ENCODE peak calls at places on chromosome 2, in four cellular contexts. One of them, this sample, is unnamed.
A peak's percentile ranks its signal among the peaks of the same experiment; 100 is the strongest.

GRCh38 chr2:240155080-240156025 is 14.9 kb upstream of the OTOS start:
- DNase-seq in HT-29: no peak
- DNase-seq in foreskin keratinocyte: no peak
- DNase-seq in stimulated activated CD8-positive, alpha-beta memory T cell treated with anti-CD3 and anti-CD28 coated beads, Interleukin-4, amount 100 ng/mL, for 1 hour: no peak
- DNase-seq in this sample: no peak

GRCh38 chr2:231191896-231192872 is 6.2 kb upstream of the ARMC9 start:
- DNase-seq in foreskin keratinocyte: no peak
- DNase-seq in stimulated activated CD8-positive, alpha-beta memory T cell treated with anti-CD3 and anti-CD28 coated beads, Interleukin-4, amount 100 ng/mL, for 1 hour: no peak
- DNase-seq in HT-29: peak; percentile 78
- DNase-seq in this sample: no peak

GRCh38 chr2:170779304-170779703 is 9.1 kb downstream of the ERICH2 start:
- DNase-seq in HT-29: no peak
- DNase-seq in stimulated activated CD8-positive, alpha-beta memory T cell treated with anti-CD3 and anti-CD28 coated beads, Interleukin-4, amount 100 ng/mL, for 1 hour: no peak
- DNase-seq in foreskin keratinocyte: no peak
- DNase-seq in this sample: no peak

GRCh38 chr2:127066942-127067341 is 40.0 kb downstream of the BIN1 start:
- DNase-seq in HT-29: no peak
- DNase-seq in foreskin keratinocyte: no peak
- DNase-seq in stimulated activated CD8-positive, alpha-beta memory T cell treated with anti-CD3 and anti-CD28 coated beads, Interleukin-4, amount 100 ng/mL, for 1 hour: no peak
- DNase-seq in this sample: no peak

GRCh38 chr2:241842620-241843211 is 16.0 kb downstream of the PDCD1 start:
- DNase-seq in HT-29: no peak
- DNase-seq in stimulated activated CD8-positive, alpha-beta memory T cell treated with anti-CD3 and anti-CD28 coated beads, Interleukin-4, amount 100 ng/mL, for 1 hour: no peak
- DNase-seq in foreskin keratinocyte: no peak
- DNase-seq in this sample: no peak

GRCh38 chr2:234463626-234464290 is 33.1 kb downstream of the ARL4C start:
- DNase-seq in stimulated activated CD8-positive, alpha-beta memory T cell treated with anti-CD3 and anti-CD28 coated beads, Interleukin-4, amount 100 ng/mL, for 1 hour: no peak
- DNase-seq in HT-29: peak; percentile 72
- DNase-seq in foreskin keratinocyte: peak; percentile 91
- DNase-seq in this sample: peak; percentile 79

GRCh38 chr2:134601266-134601665 is 117.5 kb downstream of the TMEM163 start:
- DNase-seq in HT-29: no peak
- DNase-seq in stimulated activated CD8-positive, alpha-beta memory T cell treated with anti-CD3 and anti-CD28 coated beads, Interleukin-4, amount 100 ng/mL, for 1 hour: no peak
- DNase-seq in foreskin keratinocyte: no peak
- DNase-seq in this sample: no peak

GRCh38 chr2:54394392-54394791 is 61.7 kb upstream of the SPTBN1 start:
- DNase-seq in stimulated activated CD8-positive, alpha-beta memory T cell treated with anti-CD3 and anti-CD28 coated beads, Interleukin-4, amount 100 ng/mL, for 1 hour: no peak
- DNase-seq in foreskin keratinocyte: no peak
- DNase-seq in HT-29: no peak
- DNase-seq in this sample: no peak

GRCh38 chr2:32425719-32426141 is 68.9 kb downstream of the BIRC6 start:
- DNase-seq in stimulated activated CD8-positive, alpha-beta memory T cell treated with anti-CD3 and anti-CD28 coated beads, Interleukin-4, amount 100 ng/mL, for 1 hour: no peak
- DNase-seq in foreskin keratinocyte: no peak
- DNase-seq in HT-29: no peak
- DNase-seq in this sample: no peak

GRCh38 chr2:152890746-152891145 is 172.3 kb downstream of the ARL6IP6 start:
- DNase-seq in HT-29: no peak
- DNase-seq in stimulated activated CD8-positive, alpha-beta memory T cell treated with anti-CD3 and anti-CD28 coated beads, Interleukin-4, amount 100 ng/mL, for 1 hour: no peak
- DNase-seq in foreskin keratinocyte: no peak
- DNase-seq in this sample: no peak

GRCh38 chr2:148475626-148476025 is 168.9 kb upstream of the EPC2 start:
- DNase-seq in HT-29: no peak
- DNase-seq in foreskin keratinocyte: no peak
- DNase-seq in stimulated activated CD8-positive, alpha-beta memory T cell treated with anti-CD3 and anti-CD28 coated beads, Interleukin-4, amount 100 ng/mL, for 1 hour: no peak
- DNase-seq in this sample: no peak

GRCh38 chr2:44005831-44006230 is 10.0 kb upstream of the LRPPRC start:
- DNase-seq in foreskin keratinocyte: no peak
- DNase-seq in HT-29: no peak
- DNase-seq in stimulated activated CD8-positive, alpha-beta memory T cell treated with anti-CD3 and anti-CD28 coated beads, Interleukin-4, amount 100 ng/mL, for 1 hour: no peak
- DNase-seq in this sample: no peak

GRCh38 chr2:125745514-125745913 is 910.4 kb upstream of the GYPC start:
- DNase-seq in HT-29: peak; percentile 77
- DNase-seq in stimulated activated CD8-positive, alpha-beta memory T cell treated with anti-CD3 and anti-CD28 coated beads, Interleukin-4, amount 100 ng/mL, for 1 hour: no peak
- DNase-seq in foreskin keratinocyte: no peak
- DNase-seq in this sample: no peak

GRCh38 chr2:182907081-182907830 is 40.8 kb upstream of the FRZB start:
- DNase-seq in stimulated activated CD8-positive, alpha-beta memory T cell treated with anti-CD3 and anti-CD28 coated beads, Interleukin-4, amount 100 ng/mL, for 1 hour: no peak
- DNase-seq in foreskin keratinocyte: no peak
- DNase-seq in HT-29: no peak
- DNase-seq in this sample: no peak

GRCh38 chr2:71613953-71614925 is 160.9 kb downstream of the DYSF start:
- DNase-seq in HT-29: no peak
- DNase-seq in stimulated activated CD8-positive, alpha-beta memory T cell treated with anti-CD3 and anti-CD28 coated beads, Interleukin-4, amount 100 ng/mL, for 1 hour: no peak
- DNase-seq in foreskin keratinocyte: no peak
- DNase-seq in this sample: no peak

GRCh38 chr2:197889041-197889440 is 84.6 kb downstream of the PLCL1 start:
- DNase-seq in stimulated activated CD8-positive, alpha-beta memory T cell treated with anti-CD3 and anti-CD28 coated beads, Interleukin-4, amount 100 ng/mL, for 1 hour: no peak
- DNase-seq in foreskin keratinocyte: peak; percentile 49
- DNase-seq in HT-29: no peak
- DNase-seq in this sample: peak; percentile 41

This sample was measured in epithelial cell of prostate.